ENCODE peak calls at places on chromosomes 2 and 18, in eight cellular contexts. C is ovary, X is A549, N is H1, V is SK-N-SH, H is sigmoid colon, D is transverse colon, B is stomach. F is an unnamed sample.

GRCh38 chr18:21330122-21330701 is 88.2 kb downstream of the GREB1L start:
- DNase-seq in X (peak; percentile 9), N (no peak), C (peak; percentile 68), D (no peak), V (no peak), B (peak; percentile 32), H (no peak), F (no peak)

GRCh38 chr2:232976666-232977437 is 36.2 kb downstream of the NGEF start:
- DNase-seq in C (no peak), B (no peak), V (no peak), N (no peak), D (no peak), X (no peak), H (no peak), F (no peak)

GRCh38 chr2:26838121-26838906 is 9.6 kb upstream of the DPYSL5 start:
- DNase-seq in C (no peak), D (no peak), H (no peak), V (no peak), N (no peak), B (no peak), X (no peak), F (no peak)

GRCh38 chr2:60306231-60306861 is 247.1 kb downstream of the BCL11A start:
- DNase-seq in X (no peak), D (peak; percentile 46), H (no peak), V (no peak), N (no peak), C (no peak), B (no peak), F (no peak)

GRCh38 chr2:152445791-152446201 is 110.8 kb downstream of the FMNL2 start:
- DNase-seq in H (no peak), B (no peak), V (no peak), X (peak; percentile 15), N (no peak), C (no peak), D (no peak), F (peak; percentile 45)

GRCh38 chr2:222105046-222105445 is 193.8 kb downstream of the PAX3 start:
- DNase-seq in V (no peak), N (no peak), D (no peak), X (no peak), B (no peak), C (no peak), H (no peak), F (no peak)

GRCh38 chr2:144553379-144553778 is 33.5 kb upstream of the ZEB2 start:
- DNase-seq in X (no peak), C (no peak), D (no peak), N (no peak), V (no peak), H (no peak), B (no peak), F (no peak)

GRCh38 chr2:175769200-175769599 is 232.9 kb downstream of the LNPK start:
- DNase-seq in C (no peak), V (no peak), N (no peak), H (no peak), X (no peak), D (no peak), B (no peak), F (no peak)

GRCh38 chr2:38599706-38600105 is 3.0 kb downstream of the HNRNPLL start:
- DNase-seq in D (no peak), X (no peak), B (no peak), V (no peak), H (no peak), N (no peak), C (no peak), F (no peak)

GRCh38 chr2:208101716-208102631 is 22.4 kb downstream of the CRYGD start:
- DNase-seq in H (no peak), B (no peak), C (no peak), X (no peak), V (peak; percentile 62), N (peak; percentile 42), D (no peak), F (no peak)

GRCh38 chr2:131413148-131413747 is 49.3 kb upstream of the RAB6D start:
- DNase-seq in C (no peak), N (no peak), B (no peak), D (no peak), H (no peak), X (peak; percentile 24), V (peak; percentile 47), F (no peak)

GRCh38 chr2:198040820-198041219 is 236.4 kb downstream of the PLCL1 start:
- DNase-seq in H (no peak), V (no peak), X (no peak), B (no peak), D (no peak), N (no peak), C (no peak), F (no peak)

GRCh38 chr2:198042189-198042588 is 237.8 kb downstream of the PLCL1 start:
- DNase-seq in D (no peak), X (no peak), N (no peak), V (no peak), B (no peak), H (no peak), C (no peak), F (no peak)

GRCh38 chr2:198045227-198045626 is 240.8 kb downstream of the PLCL1 start:
- DNase-seq in D (no peak), X (no peak), N (no peak), B (no peak), H (no peak), C (no peak), V (no peak), F (no peak)

DNA sequence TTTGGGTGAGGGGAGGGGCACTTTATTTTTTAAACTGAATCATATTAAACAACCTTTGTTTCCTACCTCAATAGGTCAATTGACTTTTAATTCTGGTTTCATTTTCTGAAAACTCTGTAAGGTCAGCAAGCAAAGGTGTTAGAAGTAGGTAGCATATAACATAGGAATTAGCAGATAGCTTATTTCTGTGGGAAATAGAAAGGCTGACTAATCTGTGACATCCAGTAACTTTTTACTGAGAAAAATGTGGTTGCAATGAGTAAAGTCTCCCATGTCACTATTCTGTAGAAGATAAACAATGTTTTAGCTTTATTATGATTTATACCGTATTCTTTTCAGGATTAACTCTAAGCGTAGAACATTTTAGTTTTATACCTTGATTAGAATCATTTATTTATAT is 240.4 kb downstream of the PLCL1 start:
- DNase-seq in B (no peak), D (no peak), C (no peak), X (no peak), N (no peak), H (no peak), V (no peak), F (no peak)
- TF ChIP-seq EP300 in B (no peak), D (no peak), C (no peak), X (no peak), N (no peak), H (no peak), V (no peak), F (no peak)

GRCh38 chr2:118845843-118846666 is 1.4 kb downstream of the EN1 start:
- DNase-seq in V (peak; percentile 37), D (no peak), H (no peak), C (no peak), N (peak; percentile 68), B (no peak), X (no peak), F (no peak)
- TF ChIP-seq EP300 in V (no peak), D (no peak), H (no peak), C (no peak), N (no peak), B (no peak), X (no peak), F (no peak)

DNA sequence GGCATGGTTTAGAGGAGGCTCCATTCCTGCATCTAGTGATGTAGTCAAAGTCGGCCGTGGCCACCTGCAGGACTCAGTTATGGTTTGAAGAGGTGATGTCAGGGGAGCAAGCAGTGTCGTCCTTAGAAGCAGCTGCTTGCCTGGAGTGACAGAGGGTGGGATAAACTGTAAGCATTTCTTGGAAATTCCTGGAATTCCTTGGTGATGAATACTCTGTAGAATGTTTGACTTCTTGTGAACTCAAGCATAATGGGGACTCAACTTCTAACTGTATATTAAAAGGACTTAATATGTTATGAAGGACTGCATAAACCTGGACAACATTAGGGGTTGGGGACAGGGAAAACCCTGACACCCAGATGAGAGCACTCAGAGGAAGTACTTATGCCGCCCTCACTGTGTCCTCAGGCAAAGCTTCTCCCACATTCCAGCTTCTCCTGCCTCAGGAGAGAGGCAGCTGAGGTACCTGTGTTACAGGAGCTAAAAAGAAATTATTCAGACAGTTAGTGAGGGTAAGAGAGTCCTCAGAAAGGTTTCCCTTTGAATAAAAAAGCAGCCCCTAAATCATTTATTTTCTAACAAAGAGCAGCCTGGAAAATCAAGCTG is 459.9 kb upstream of the CELF4 start:
- DNase-seq in V (no peak), D (no peak), C (no peak), X (no peak), B (no peak), H (no peak), N (no peak), F (no peak)
- TF ChIP-seq EP300 in V (no peak), D (no peak), C (no peak), X (no peak), B (no peak), H (no peak), N (no peak), F (no peak)

GRCh38 chr2:11797846-11798245 is 51.4 kb downstream of the LPIN1 start:
- DNase-seq in D (no peak), N (no peak), B (no peak), C (no peak), H (no peak), V (no peak), X (no peak), F (no peak)

GRCh38 chr2:11799826-11800225 is 53.4 kb downstream of the LPIN1 start:
- DNase-seq in C (no peak), H (no peak), N (no peak), B (no peak), V (no peak), X (no peak), D (no peak), F (no peak)

GRCh38 chr2:11798946-11799495 is 52.6 kb downstream of the LPIN1 start:
- DNase-seq in H (no peak), C (no peak), B (no peak), V (no peak), X (no peak), D (no peak), N (no peak), F (no peak)

GRCh38 chr2:11796190-11797171 is 50.0 kb downstream of the LPIN1 start:
- DNase-seq in H (no peak), X (no peak), C (no peak), B (no peak), V (no peak), D (no peak), N (no peak), F (no peak)
- TF ChIP-seq EP300 in H (no peak), X (no peak), C (no peak), B (no peak), V (no peak), D (no peak), N (no peak), F (peak; percentile 33)

GRCh38 chr2:2742745-2743144 is 411.7 kb upstream of the MYT1L start:
- DNase-seq in V (no peak), H (no peak), X (no peak), N (no peak), B (no peak), D (no peak), C (no peak), F (no peak)
- TF ChIP-seq EP300 in V (no peak), H (no peak), X (no peak), N (no peak), B (no peak), D (no peak), C (no peak), F (no peak)